ENCODE peak calls at places on chromosome 1, in four cellular contexts. One of them, this sample, is unnamed.

GRCh38 chr1:43349594-43350306 is 9.0 kb upstream of the CDC20 start:
- DNase-seq in H1: no peak
- DNase-seq in mesenchymal stem cell: peak
- DNase-seq in IMR-90: peak
- DNase-seq in this sample: no peak

GRCh38 chr1:156502749-156503671 is 2.4 kb upstream of the MEF2D start:
- DNase-seq in H1: peak
- DNase-seq in mesenchymal stem cell: peak
- DNase-seq in IMR-90: peak
- DNase-seq in this sample: peak

GRCh38 chr1:181166377-181167196 is 78.1 kb downstream of the IER5 start:
- DNase-seq in H1: peak
- DNase-seq in mesenchymal stem cell: peak
- DNase-seq in IMR-90: peak
- DNase-seq in this sample: peak

GRCh38 chr1:43688109-43688387 is 19.3 kb upstream of the ST3GAL3 start:
- DNase-seq in H1: no peak
- DNase-seq in mesenchymal stem cell: no peak
- DNase-seq in IMR-90: no peak
- DNase-seq in this sample: no peak

GRCh38 chr1:44660176-44660575 is 14.1 kb downstream of the TMEM53 start:
- DNase-seq in H1: no peak
- DNase-seq in mesenchymal stem cell: no peak
- DNase-seq in IMR-90: no peak
- DNase-seq in this sample: no peak

GRCh38 chr1:107244734-107245495 is 104.1 kb downstream of the NTNG1 start:
- DNase-seq in H1: no peak
- DNase-seq in mesenchymal stem cell: no peak
- DNase-seq in IMR-90: no peak
- DNase-seq in this sample: no peak

GRCh38 chr1:208476825-208477170 is 232.6 kb upstream of the PLXNA2 start:
- DNase-seq in H1: no peak
- DNase-seq in mesenchymal stem cell: no peak
- DNase-seq in IMR-90: no peak
- DNase-seq in this sample: no peak

GRCh38 chr1:29577512-29577911 is 341.2 kb downstream of the PTPRU start:
- DNase-seq in H1: no peak
- DNase-seq in mesenchymal stem cell: no peak
- DNase-seq in IMR-90: no peak
- DNase-seq in this sample: peak

GRCh38 chr1:151047925-151048644 is 534 bp downstream of the C1orf56 start:
- DNase-seq in H1: peak
- DNase-seq in mesenchymal stem cell: peak
- DNase-seq in IMR-90: peak
- DNase-seq in this sample: peak

GRCh38 chr1:29450591-29450990 is 214.3 kb downstream of the PTPRU start:
- DNase-seq in H1: no peak
- DNase-seq in mesenchymal stem cell: no peak
- DNase-seq in IMR-90: no peak
- DNase-seq in this sample: no peak

GRCh38 chr1:45929257-45929687 is 125.9 kb downstream of the MAST2 start:
- DNase-seq in H1: no peak
- DNase-seq in mesenchymal stem cell: peak
- DNase-seq in IMR-90: peak
- DNase-seq in this sample: peak

GRCh38 chr1:226788965-226789364 is 49.9 kb upstream of the ITPKB start:
- DNase-seq in H1: no peak
- DNase-seq in mesenchymal stem cell: no peak
- DNase-seq in IMR-90: no peak
- DNase-seq in this sample: no peak

GRCh38 chr1:234553241-234554156 is 56.5 kb downstream of the IRF2BP2 start:
- DNase-seq in H1: no peak
- DNase-seq in mesenchymal stem cell: peak
- DNase-seq in IMR-90: peak
- DNase-seq in this sample: peak

GRCh38 chr1:160519542-160520435 is 3.3 kb downstream of the SLAMF6 start:
- DNase-seq in H1: no peak
- DNase-seq in mesenchymal stem cell: no peak
- DNase-seq in IMR-90: no peak
- DNase-seq in this sample: peak

GRCh38 chr1:42955311-42956063 is 3.2 kb downstream of the SLC2A1 start:
- DNase-seq in H1: no peak
- DNase-seq in mesenchymal stem cell: no peak
- DNase-seq in IMR-90: no peak
- DNase-seq in this sample: no peak

GRCh38 chr1:36322786-36323635 is 434 bp downstream of the EVA1B start:
- DNase-seq in H1: peak
- DNase-seq in mesenchymal stem cell: peak
- DNase-seq in IMR-90: peak
- DNase-seq in this sample: peak

GRCh38 chr1:59012378-59012777 is 228.5 kb upstream of the JUN start:
- DNase-seq in H1: no peak
- DNase-seq in mesenchymal stem cell: no peak
- DNase-seq in IMR-90: no peak
- DNase-seq in this sample: no peak

GRCh38 chr1:158945061-158945460 is 13.7 kb downstream of the PYHIN1 start:
- DNase-seq in H1: no peak
- DNase-seq in mesenchymal stem cell: no peak
- DNase-seq in IMR-90: no peak
- DNase-seq in this sample: no peak

GRCh38 chr1:75234499-75235064 is 100.4 kb downstream of the LHX8 start:
- DNase-seq in H1: no peak
- DNase-seq in mesenchymal stem cell: no peak
- DNase-seq in IMR-90: no peak
- DNase-seq in this sample: peak

GRCh38 chr1:220695426-220695825 is 5.3 kb downstream of the C1orf115 start:
- DNase-seq in H1: no peak
- DNase-seq in mesenchymal stem cell: no peak
- DNase-seq in IMR-90: no peak
- DNase-seq in this sample: no peak

GRCh38 chr1:232566093-232566492 is 63.8 kb downstream of the SIPA1L2 start:
- DNase-seq in H1: no peak
- DNase-seq in mesenchymal stem cell: no peak
- DNase-seq in IMR-90: no peak
- DNase-seq in this sample: no peak

GRCh38 chr1:10679521-10680220 is 116.8 kb downstream of the CASZ1 start:
- DNase-seq in H1: peak
- DNase-seq in mesenchymal stem cell: peak
- DNase-seq in IMR-90: peak
- DNase-seq in this sample: peak

GRCh38 chr1:167447521-167448136 is 70.7 kb downstream of the CD247 start:
- DNase-seq in H1: no peak
- DNase-seq in mesenchymal stem cell: no peak
- DNase-seq in IMR-90: no peak
- DNase-seq in this sample: peak

GRCh38 chr1:228938248-228938891 is 203.1 kb downstream of the RHOU start:
- DNase-seq in H1: no peak
- DNase-seq in mesenchymal stem cell: peak
- DNase-seq in IMR-90: no peak
- DNase-seq in this sample: peak

GRCh38 chr1:176983786-176984185 is 180.7 kb downstream of the ASTN1 start:
- DNase-seq in H1: no peak
- DNase-seq in mesenchymal stem cell: no peak
- DNase-seq in IMR-90: no peak
- DNase-seq in this sample: no peak

GRCh38 chr1:12179111-12179519 is 12.3 kb downstream of the TNFRSF1B start:
- DNase-seq in H1: no peak
- DNase-seq in mesenchymal stem cell: peak
- DNase-seq in IMR-90: peak
- DNase-seq in this sample: no peak

GRCh38 chr1:214475746-214476145 is 75.7 kb downstream of the PTPN14 start:
- DNase-seq in H1: no peak
- DNase-seq in mesenchymal stem cell: no peak
- DNase-seq in IMR-90: no peak
- DNase-seq in this sample: no peak

GRCh38 chr1:5856246-5856815 is 135.9 kb downstream of the NPHP4 start:
- DNase-seq in H1: no peak
- DNase-seq in mesenchymal stem cell: peak
- DNase-seq in IMR-90: peak
- DNase-seq in this sample: peak

GRCh38 chr1:86769065-86769464 is 64.7 kb downstream of the SH3GLB1 start:
- DNase-seq in H1: no peak
- DNase-seq in mesenchymal stem cell: no peak
- DNase-seq in IMR-90: no peak
- DNase-seq in this sample: no peak

GRCh38 chr1:86776108-86776507 is 71.7 kb downstream of the SH3GLB1 start:
- DNase-seq in H1: no peak
- DNase-seq in mesenchymal stem cell: no peak
- DNase-seq in IMR-90: no peak
- DNase-seq in this sample: no peak

GRCh38 chr1:86774305-86775304 is 70.2 kb downstream of the SH3GLB1 start:
- DNase-seq in H1: no peak
- DNase-seq in mesenchymal stem cell: peak
- DNase-seq in IMR-90: peak
- DNase-seq in this sample: peak

GRCh38 chr1:86775395-86775794 is 71.0 kb downstream of the SH3GLB1 start:
- DNase-seq in H1: no peak
- DNase-seq in mesenchymal stem cell: no peak
- DNase-seq in IMR-90: no peak
- DNase-seq in this sample: peak

GRCh38 chr1:86773331-86774288 is 69.2 kb downstream of the SH3GLB1 start:
- DNase-seq in H1: no peak
- DNase-seq in mesenchymal stem cell: no peak
- DNase-seq in IMR-90: peak
- DNase-seq in this sample: no peak
- H2BK5ac ChIP-seq in H1: no peak
- H2BK5ac ChIP-seq in mesenchymal stem cell: no peak
- H2BK5ac ChIP-seq in IMR-90: peak
- H2BK5ac ChIP-seq in this sample: peak

GRCh38 chr1:1569341-1569740 is 5.3 kb downstream of the SSU72 start:
- DNase-seq in H1: no peak
- DNase-seq in mesenchymal stem cell: no peak
- DNase-seq in IMR-90: no peak
- DNase-seq in this sample: no peak

GRCh38 chr1:1577367-1578011 is 2.8 kb upstream of the SSU72 start:
- DNase-seq in H1: no peak
- DNase-seq in mesenchymal stem cell: no peak
- DNase-seq in IMR-90: no peak
- DNase-seq in this sample: no peak

GRCh38 chr1:1573843-1574720 is 581 bp downstream of the SSU72 start:
- DNase-seq in H1: no peak
- DNase-seq in mesenchymal stem cell: peak
- DNase-seq in IMR-90: peak
- DNase-seq in this sample: peak

GRCh38 chr1:1578371-1578940 is 3.8 kb upstream of the SSU72 start:
- DNase-seq in H1: no peak
- DNase-seq in mesenchymal stem cell: no peak
- DNase-seq in IMR-90: no peak
- DNase-seq in this sample: no peak

GRCh38 chr1:1574721-1575537 is at the start of gene SSU72:
- DNase-seq in H1: peak
- DNase-seq in mesenchymal stem cell: peak
- DNase-seq in IMR-90: peak
- DNase-seq in this sample: peak
- H2AK5ac ChIP-seq in H1: no peak
- H2AK5ac ChIP-seq in mesenchymal stem cell: peak
- H2AK5ac ChIP-seq in IMR-90: peak
- H2AK5ac ChIP-seq in this sample: no peak

GRCh38 chr1:243729956-243730355 is 120.1 kb downstream of the AKT3 start:
- DNase-seq in H1: no peak
- DNase-seq in mesenchymal stem cell: no peak
- DNase-seq in IMR-90: no peak
- DNase-seq in this sample: peak
- H2BK5ac ChIP-seq in H1: peak
- H2BK5ac ChIP-seq in mesenchymal stem cell: no peak
- H2BK5ac ChIP-seq in IMR-90: no peak
- H2BK5ac ChIP-seq in this sample: no peak

GRCh38 chr1:17494114-17494729 is 45.3 kb upstream of the ARHGEF10L start:
- DNase-seq in H1: peak
- DNase-seq in mesenchymal stem cell: peak
- DNase-seq in IMR-90: peak
- DNase-seq in this sample: peak
- H2AK5ac ChIP-seq in H1: no peak
- H2AK5ac ChIP-seq in mesenchymal stem cell: no peak
- H2AK5ac ChIP-seq in IMR-90: no peak
- H2AK5ac ChIP-seq in this sample: no peak

GRCh38 chr1:169106095-169106920 is at the start of gene ATP1B1:
- DNase-seq in H1: peak
- DNase-seq in mesenchymal stem cell: peak
- DNase-seq in IMR-90: peak
- DNase-seq in this sample: peak
- H2BK5ac ChIP-seq in H1: peak
- H2BK5ac ChIP-seq in mesenchymal stem cell: peak
- H2BK5ac ChIP-seq in IMR-90: peak
- H2BK5ac ChIP-seq in this sample: peak

GRCh38 chr1:162215902-162216301 is 146.4 kb downstream of the NOS1AP start:
- DNase-seq in H1: no peak
- DNase-seq in mesenchymal stem cell: no peak
- DNase-seq in IMR-90: no peak
- DNase-seq in this sample: peak

GRCh38 chr1:162213281-162213909 is 143.9 kb downstream of the NOS1AP start:
- DNase-seq in H1: no peak
- DNase-seq in mesenchymal stem cell: no peak
- DNase-seq in IMR-90: peak
- DNase-seq in this sample: no peak

GRCh38 chr1:162214202-162214601 is 144.7 kb downstream of the NOS1AP start:
- DNase-seq in H1: no peak
- DNase-seq in mesenchymal stem cell: no peak
- DNase-seq in IMR-90: no peak
- DNase-seq in this sample: no peak

GRCh38 chr1:162210171-162210570 is 140.7 kb downstream of the NOS1AP start:
- DNase-seq in H1: no peak
- DNase-seq in mesenchymal stem cell: no peak
- DNase-seq in IMR-90: no peak
- DNase-seq in this sample: no peak

GRCh38 chr1:162212713-162213112 is 143.2 kb downstream of the NOS1AP start:
- DNase-seq in H1: no peak
- DNase-seq in mesenchymal stem cell: no peak
- DNase-seq in IMR-90: no peak
- DNase-seq in this sample: no peak
- H2AK5ac ChIP-seq in H1: no peak
- H2AK5ac ChIP-seq in mesenchymal stem cell: no peak
- H2AK5ac ChIP-seq in IMR-90: no peak
- H2AK5ac ChIP-seq in this sample: no peak

GRCh38 chr1:3332662-3333061 is 121.8 kb upstream of the ARHGEF16 start:
- DNase-seq in H1: no peak
- DNase-seq in mesenchymal stem cell: no peak
- DNase-seq in IMR-90: no peak
- DNase-seq in this sample: no peak
- H2BK5ac ChIP-seq in H1: no peak
- H2BK5ac ChIP-seq in mesenchymal stem cell: no peak
- H2BK5ac ChIP-seq in IMR-90: no peak
- H2BK5ac ChIP-seq in this sample: no peak

GRCh38 chr1:25543425-25544242 is at the start of gene LDLRAP1:
- DNase-seq in H1: peak
- DNase-seq in mesenchymal stem cell: peak
- DNase-seq in IMR-90: peak
- DNase-seq in this sample: peak
- H2AK5ac ChIP-seq in H1: no peak
- H2AK5ac ChIP-seq in mesenchymal stem cell: no peak
- H2AK5ac ChIP-seq in IMR-90: peak
- H2AK5ac ChIP-seq in this sample: no peak

DNA sequence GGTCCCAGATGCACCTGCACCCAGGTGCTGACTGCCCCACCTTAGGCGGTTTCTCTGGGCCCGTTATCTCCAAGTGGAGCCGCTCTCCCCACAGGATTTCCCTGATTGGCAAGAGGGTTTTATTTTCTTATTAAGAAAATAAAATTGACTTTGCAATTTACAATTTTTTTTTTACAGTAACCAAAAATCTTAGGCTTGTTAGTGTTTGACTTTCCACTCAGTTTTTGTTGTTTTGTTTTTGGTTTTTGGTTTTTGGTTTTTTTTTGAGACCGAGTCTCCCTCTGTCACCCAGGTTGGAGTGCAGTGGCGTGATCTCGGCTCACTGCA is 4.8 kb upstream of the CCDC27 start:
- DNase-seq in H1: no peak
- DNase-seq in mesenchymal stem cell: no peak
- DNase-seq in IMR-90: no peak
- DNase-seq in this sample: no peak
- H2BK5ac ChIP-seq in H1: no peak
- H2BK5ac ChIP-seq in mesenchymal stem cell: no peak
- H2BK5ac ChIP-seq in IMR-90: no peak
- H2BK5ac ChIP-seq in this sample: no peak